ENCODE peak calls at places on chromosomes 5 and 9, in seven cellular contexts. T is NCI-H1436, D is M059J, M is mucosa of gallbladder, A is dermis blood vessel endothelial cell, C is tibial artery, Z is adrenal gland. V is an unnamed sample.

GRCh38 chr9:95049761-95050160 is 267.7 kb downstream of the FANCC start:
- DNase-seq in T (no peak), D (no peak), M (no peak), A (no peak), C (no peak), Z (no peak), V (no peak)

GRCh38 chr9:137411670-137412380 is 11.1 kb downstream of the EXD3 start:
- DNase-seq in T (no peak), D (peak), M (peak), A (peak), C (peak), Z (peak), V (peak)

GRCh38 chr9:123933401-123933800 is 3.5 kb upstream of the DENND1A start:
- DNase-seq in T (no peak), D (peak), M (no peak), A (peak), C (no peak), Z (no peak), V (no peak)

GRCh38 chr5:142886956-142887355 is 116.8 kb downstream of the ARHGAP26 start:
- DNase-seq in T (no peak), D (no peak), M (no peak), A (no peak), C (no peak), Z (peak), V (no peak)

GRCh38 chr5:59744531-59744992 is 149.0 kb downstream of the PDE4D start:
- DNase-seq in T (peak), D (peak), M (no peak), A (peak), C (no peak), Z (no peak), V (no peak)

GRCh38 chr9:134028076-134028475 is 2.8 kb downstream of the BRD3OS start:
- DNase-seq in T (no peak), D (no peak), M (no peak), A (no peak), C (no peak), Z (no peak), V (no peak)

GRCh38 chr5:131068893-131069643 is 96.0 kb downstream of the HINT1 start:
- DNase-seq in T (no peak), D (no peak), M (no peak), A (no peak), C (no peak), Z (no peak), V (no peak)

GRCh38 chr5:146707316-146707715 is 171.2 kb downstream of the PPP2R2B start:
- DNase-seq in T (no peak), D (no peak), M (no peak), A (no peak), C (no peak), Z (no peak), V (no peak)

GRCh38 chr5:86757824-86758223 is 140.1 kb downstream of the COX7C start:
- DNase-seq in T (no peak), D (peak), M (no peak), A (no peak), C (no peak), Z (no peak), V (no peak)

GRCh38 chr5:110925398-110925797 is 146.1 kb upstream of the TSLP start:
- DNase-seq in T (no peak), D (no peak), M (no peak), A (no peak), C (no peak), Z (no peak), V (no peak)

GRCh38 chr5:113039229-113039628 is 62.6 kb downstream of the DCP2 start:
- DNase-seq in T (no peak), D (no peak), M (no peak), A (no peak), C (no peak), Z (no peak), V (peak)

GRCh38 chr9:89497978-89498844 is at the start of gene SEMA4D:
- DNase-seq in T (peak), D (peak), M (peak), A (peak), C (peak), Z (peak), V (peak)

GRCh38 chr9:35951736-35952135 is 6.2 kb downstream of the OR2S2 start:
- DNase-seq in T (no peak), D (peak), M (no peak), A (peak), C (no peak), Z (no peak), V (no peak)

GRCh38 chr5:98770158-98770910 is 3.1 kb upstream of the RGMB start:
- DNase-seq in T (peak), D (peak), M (peak), A (peak), C (peak), Z (peak), V (peak)

GRCh38 chr9:82024931-82025330 is 36.4 kb downstream of the SPATA31D1 start:
- DNase-seq in T (no peak), D (no peak), M (no peak), A (no peak), C (no peak), Z (no peak), V (no peak)

GRCh38 chr5:138230261-138230660 is 17.1 kb upstream of the CDC23 start:
- DNase-seq in T (no peak), D (peak), M (no peak), A (no peak), C (peak), Z (peak), V (peak)

GRCh38 chr5:55603947-55604346 is 69.2 kb upstream of the PLPP1 start:
- DNase-seq in T (no peak), D (peak), M (no peak), A (no peak), C (no peak), Z (no peak), V (no peak)

GRCh38 chr5:138732933-138733332 is 20.3 kb upstream of the CTNNA1 start:
- DNase-seq in T (no peak), D (no peak), M (no peak), A (no peak), C (no peak), Z (no peak), V (no peak)

GRCh38 chr9:22528485-22528884 is 81.9 kb downstream of the DMRTA1 start:
- DNase-seq in T (no peak), D (peak), M (no peak), A (no peak), C (no peak), Z (no peak), V (no peak)

GRCh38 chr5:17217421-17218352 is at the start of gene BASP1:
- DNase-seq in T (peak), D (peak), M (peak), A (peak), C (peak), Z (peak), V (peak)

GRCh38 chr5:139137703-139138102 is 60.5 kb downstream of the SIL1 start:
- DNase-seq in T (no peak), D (peak), M (no peak), A (peak), C (no peak), Z (no peak), V (no peak)

GRCh38 chr5:82720213-82720612 is 357.0 kb downstream of the TMEM167A start:
- DNase-seq in T (no peak), D (no peak), M (no peak), A (no peak), C (no peak), Z (no peak), V (no peak)

GRCh38 chr9:133374612-133375115 is 1.2 kb downstream of the SURF4 start:
- DNase-seq in T (no peak), D (peak), M (no peak), A (peak), C (no peak), Z (no peak), V (no peak)

GRCh38 chr5:7815757-7816534 is 35.0 kb downstream of the CFAP90 start:
- DNase-seq in T (peak), D (peak), M (peak), A (peak), C (peak), Z (peak), V (peak)

GRCh38 chr5:121596882-121597281 is 254.8 kb upstream of the FTMT start:
- DNase-seq in T (no peak), D (no peak), M (no peak), A (no peak), C (no peak), Z (no peak), V (no peak)

GRCh38 chr5:90954951-90955635 is 396.5 kb downstream of the ADGRV1 start:
- DNase-seq in T (no peak), D (no peak), M (no peak), A (no peak), C (no peak), Z (no peak), V (no peak)

GRCh38 chr5:31809037-31809910 is 170.3 kb downstream of the PDZD2 start:
- DNase-seq in T (no peak), D (peak), M (peak), A (peak), C (peak), Z (peak), V (peak)

GRCh38 chr9:85662558-85662957 is 79.2 kb downstream of the AGTPBP1 start:
- DNase-seq in T (no peak), D (no peak), M (no peak), A (no peak), C (no peak), Z (no peak), V (no peak)

GRCh38 chr5:107517185-107517868 is 153.4 kb downstream of the EFNA5 start:
- DNase-seq in T (no peak), D (no peak), M (no peak), A (no peak), C (no peak), Z (no peak), V (no peak)

GRCh38 chr5:9715891-9716335 is 85.8 kb upstream of the TAS2R1 start:
- DNase-seq in T (no peak), D (peak), M (no peak), A (no peak), C (no peak), Z (no peak), V (no peak)

GRCh38 chr5:174273325-174273724 is 227.8 kb downstream of the NSG2 start:
- DNase-seq in T (no peak), D (no peak), M (no peak), A (no peak), C (no peak), Z (no peak), V (no peak)

GRCh38 chr5:76608833-76609232 is 14.4 kb downstream of the F2RL2 start:
- DNase-seq in T (no peak), D (peak), M (no peak), A (peak), C (no peak), Z (no peak), V (no peak)

GRCh38 chr5:38719916-38720315 is 125.9 kb upstream of the OSMR start:
- DNase-seq in T (no peak), D (peak), M (no peak), A (peak), C (no peak), Z (no peak), V (no peak)